ENCODE peak calls at places on chromosomes 5 and 9, in five cellular contexts. O, G, Q, X and J are unnamed samples.

GRCh38 chr5:89069591-89069990 is 186.6 kb upstream of the MEF2C start:
- DNase-seq in O (no peak), G (no peak), Q (no peak), X (no peak), J (no peak)

GRCh38 chr9:71607571-71607970 is 160.7 kb downstream of the CEMIP2 start:
- DNase-seq in O (no peak), G (no peak), Q (no peak), X (no peak), J (no peak)

GRCh38 chr9:96203867-96204412 is 98.0 kb downstream of the HSD17B3 start:
- DNase-seq in O (no peak), G (no peak), Q (no peak), X (peak), J (no peak)

GRCh38 chr9:93304574-93305496 is 120.9 kb downstream of the WNK2 start:
- DNase-seq in O (peak), G (peak), Q (no peak), X (peak), J (peak)

GRCh38 chr5:95283761-95284511 is 958 bp downstream of the MCTP1 start:
- DNase-seq in O (no peak), G (peak), Q (no peak), X (peak), J (peak)

GRCh38 chr5:16737620-16738364 is 121.0 kb upstream of the RETREG1 start:
- DNase-seq in O (no peak), G (no peak), Q (no peak), X (no peak), J (no peak)

GRCh38 chr5:40410231-40410861 is 269.4 kb upstream of the PTGER4 start:
- DNase-seq in O (peak), G (no peak), Q (peak), X (no peak), J (peak)

GRCh38 chr9:121781701-121782464 is 130.4 kb downstream of the DAB2IP start:
- DNase-seq in O (no peak), G (no peak), Q (no peak), X (no peak), J (no peak)

GRCh38 chr5:159058928-159059636 is 40.6 kb downstream of the EBF1 start:
- DNase-seq in O (no peak), G (no peak), Q (no peak), X (no peak), J (no peak)

GRCh38 chr5:53944981-53945380 is 365.4 kb downstream of the ARL15 start:
- DNase-seq in O (no peak), G (peak), Q (no peak), X (no peak), J (no peak)

GRCh38 chr5:95808686-95809413 is 13.7 kb downstream of the GLRX start:
- DNase-seq in O (peak), G (no peak), Q (peak), X (no peak), J (peak)

GRCh38 chr9:96618209-96619108 is 1.2 kb downstream of the CDC14B start:
- DNase-seq in O (no peak), G (peak), Q (no peak), X (peak), J (peak)

GRCh38 chr5:103119067-103119764 is 722 bp downstream of the GIN1 start:
- DNase-seq in O (no peak), G (peak), Q (no peak), X (no peak), J (no peak)

GRCh38 chr5:45795458-45795857 is 99.3 kb upstream of the HCN1 start:
- DNase-seq in O (no peak), G (no peak), Q (no peak), X (no peak), J (no peak)